ENCODE peak calls at places on chromosomes 1 and 21, in five cellular contexts. R is mucosa of descending colon; O is aorta; G is small intestine; I is CD8-positive, alpha-beta memory T cell. M is an unnamed sample. For H3K4me1, the result is how much of the 10 kb centered on the place peaks cover.

GRCh38 chr1:181392613-181393170 is 90.6 kb upstream of the CACNA1E start:
- DNase-seq in O (no peak), I (no peak), R (no peak), G (no peak), M (no peak)

GRCh38 chr1:12376236-12377064 is 146.6 kb downstream of the VPS13D start:
- DNase-seq in I (no peak), G (peak), O (no peak), R (no peak), M (no peak)

GRCh38 chr1:208058212-208059155 is 147.6 kb upstream of the CD34 start:
- DNase-seq in G (no peak), O (no peak), I (no peak), R (no peak), M (no peak)

GRCh38 chr1:116350097-116350645 is 22.9 kb upstream of the ATP1A1 start:
- DNase-seq in I (no peak), G (no peak), O (no peak), R (no peak), M (no peak)

GRCh38 chr1:78032964-78033796 is 12.6 kb upstream of the GIPC2 start:
- DNase-seq in R (no peak), G (no peak), I (no peak), O (no peak), M (no peak)

GRCh38 chr21:31282095-31282709 is 61.9 kb downstream of the TIAM1 start:
- DNase-seq in R (no peak), G (peak), I (no peak), O (no peak), M (no peak)

GRCh38 chr1:204621391-204621790 is 64.1 kb downstream of the LRRN2 start:
- DNase-seq in I (no peak), O (no peak), R (no peak), G (no peak), M (no peak)

GRCh38 chr1:81920245-81920740 is 119.6 kb downstream of the ADGRL2 start:
- DNase-seq in I (no peak), R (no peak), O (no peak), G (no peak), M (no peak)

GRCh38 chr1:36352910-36353878 is 29.7 kb upstream of the EVA1B start:
- DNase-seq in G (no peak), R (no peak), I (no peak), O (no peak), M (peak)

GRCh38 chr21:38273745-38274544 is 17.2 kb downstream of the KCNJ15 start:
- DNase-seq in O (no peak), I (no peak), G (no peak), R (no peak), M (no peak)

GRCh38 chr1:21291964-21292363 is 1.7 kb upstream of the ECE1 start:
- DNase-seq in O (no peak), R (no peak), G (no peak), I (no peak), M (no peak)

GRCh38 chr1:85327759-85328158 is 51.3 kb upstream of the BCL10 start:
- DNase-seq in I (no peak), G (no peak), O (no peak), R (no peak), M (no peak)

GRCh38 chr1:228508253-228508652 is 21.1 kb downstream of the RNF187 start:
- DNase-seq in G (no peak), O (no peak), I (no peak), R (no peak), M (no peak)

GRCh38 chr1:154420172-154420571 is 15.0 kb downstream of the IL6R start:
- DNase-seq in I (no peak), G (peak), R (peak), O (peak), M (peak)

GRCh38 chr1:25482211-25482610 is 51.5 kb downstream of the MACO1 start:
- DNase-seq in G (no peak), O (no peak), R (no peak), I (no peak), M (no peak)
- H3K4me1 ChIP-seq in G (under half), O (under half), R (under half), I (under half), M (under half)

GRCh38 chr1:243885806-243886205 is 35.8 kb upstream of the AKT3 start:
- DNase-seq in I (no peak), R (no peak), G (no peak), O (no peak), M (no peak)

GRCh38 chr1:243884603-243885002 is 34.6 kb upstream of the AKT3 start:
- DNase-seq in R (no peak), G (no peak), O (no peak), I (no peak), M (no peak)

GRCh38 chr1:243882276-243882675 is 32.2 kb upstream of the AKT3 start:
- DNase-seq in R (no peak), I (no peak), G (no peak), O (no peak), M (no peak)

DNA sequence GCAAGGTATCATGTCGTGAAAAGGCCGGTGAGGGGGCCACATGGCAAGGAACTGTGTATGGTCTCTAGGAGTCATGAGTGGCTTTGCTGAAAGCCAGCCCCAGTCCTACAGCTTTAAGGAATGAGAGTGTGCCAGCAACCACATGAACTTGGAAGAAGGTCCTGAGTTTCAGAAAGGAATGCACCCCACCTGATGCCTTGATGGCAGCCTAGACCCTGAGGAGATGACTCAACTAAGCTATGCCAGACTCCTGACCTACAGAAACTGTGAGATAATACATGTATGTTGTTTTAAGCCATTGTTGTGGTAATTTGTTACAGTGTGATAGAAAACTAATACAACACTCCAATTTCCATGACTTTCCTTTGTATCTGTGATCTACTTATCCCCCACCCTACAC is 33.5 kb upstream of the AKT3 start:
- DNase-seq in I (no peak), G (no peak), O (no peak), R (no peak), M (no peak)
- H3K4me1 ChIP-seq in I (under half), G (under half), O (under half), R (under half), M (under half)

DNA sequence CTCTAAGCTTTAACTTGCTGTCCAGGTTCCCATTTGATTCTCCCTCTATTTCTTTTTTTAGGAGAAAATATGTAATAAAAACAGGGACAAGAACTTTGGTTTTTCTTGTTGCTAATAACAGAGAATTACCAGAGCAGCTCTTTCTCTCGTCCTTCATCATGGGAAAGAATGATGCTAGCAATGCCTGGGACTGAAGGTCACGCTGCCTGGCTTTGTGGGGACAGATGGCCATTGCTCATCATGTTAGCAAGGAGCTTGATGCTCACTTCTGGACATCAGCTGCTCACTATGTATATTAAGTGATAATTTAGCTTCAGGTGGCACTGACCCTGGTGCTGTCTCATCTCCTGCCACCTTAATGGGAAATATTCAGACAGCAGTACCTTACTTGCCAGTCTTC is 77.4 kb upstream of the AKT3 start:
- DNase-seq in R (no peak), G (no peak), O (no peak), I (no peak), M (no peak)
- H3K4me1 ChIP-seq in R (under half), G (under half), O (under half), I (under half), M (under half)

DNA sequence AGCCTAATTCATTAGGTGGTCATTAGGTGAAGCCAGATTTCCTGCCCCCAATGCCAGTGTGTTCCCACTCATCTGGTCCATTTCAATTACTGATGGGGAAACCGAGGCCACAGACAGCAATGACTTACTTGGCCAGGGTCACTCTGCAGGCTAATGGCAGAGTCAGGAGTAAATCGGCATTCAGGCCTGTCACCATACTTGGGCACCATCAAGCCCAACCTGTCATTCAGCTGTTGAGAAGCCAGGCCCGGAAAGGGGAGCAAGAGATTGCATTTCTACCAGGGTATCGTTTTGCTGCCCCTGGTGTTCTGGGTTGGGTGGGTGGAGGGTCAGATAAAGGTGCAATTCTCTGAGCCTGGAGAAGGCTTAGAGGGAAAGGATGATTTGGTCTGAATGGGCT is 8.0 kb upstream of the TMEM61 start:
- DNase-seq in I (no peak), R (no peak), G (no peak), O (no peak), M (no peak)
- H3K4me1 ChIP-seq in I (under half), R (under half), G (under half), O (under half), M (under half)

DNA sequence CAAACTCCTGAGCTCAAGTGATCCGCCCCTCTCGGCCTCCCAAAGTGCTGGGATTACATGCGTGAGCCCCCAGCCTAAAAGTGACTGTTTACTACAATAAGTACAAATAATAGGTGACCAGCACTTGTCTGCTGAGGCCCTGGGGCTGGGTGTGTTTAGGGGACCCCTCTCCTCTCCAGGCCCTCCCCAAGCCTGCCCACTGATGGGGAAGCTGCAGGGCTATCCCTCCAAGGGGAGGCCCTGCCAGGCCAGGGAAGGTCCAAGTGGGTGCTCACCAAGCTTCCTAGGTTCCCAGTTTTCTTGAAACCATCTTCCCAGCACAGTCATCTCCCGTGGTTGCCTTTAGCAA is 60.7 kb downstream of the H3-3A start:
- DNase-seq in I (no peak), G (no peak), R (no peak), O (peak), M (peak)
- H3K4me1 ChIP-seq in I (under half), G (under half), R (under half), O (under half), M (under half)

GRCh38 chr1:151831256-151831591 is 378 bp downstream of the RORC start:
- DNase-seq in O (no peak), G (no peak), I (no peak), R (no peak), M (no peak)

GRCh38 chr1:151828931-151829330 is 2.7 kb downstream of the RORC start:
- DNase-seq in R (no peak), G (no peak), I (no peak), O (no peak), M (no peak)

GRCh38 chr1:151827853-151828252 is 3.7 kb downstream of the RORC start:
- DNase-seq in I (no peak), G (no peak), O (no peak), R (no peak), M (no peak)

GRCh38 chr1:151830055-151830454 is 1.5 kb downstream of the RORC start:
- DNase-seq in I (no peak), R (no peak), O (no peak), G (no peak), M (no peak)

GRCh38 chr1:151829352-151830046 is 2.1 kb downstream of the RORC start:
- DNase-seq in O (no peak), G (no peak), R (no peak), I (no peak), M (no peak)
- H3K4me1 ChIP-seq in O (under half), G (under half), R (under half), I (half or more), M (under half)

GRCh38 chr1:92972413-92973129 is 11.3 kb upstream of the DIPK1A start:
- DNase-seq in G (no peak), O (no peak), R (no peak), I (no peak), M (no peak)

GRCh38 chr1:92969517-92969916 is 8.3 kb upstream of the DIPK1A start:
- DNase-seq in R (no peak), I (no peak), G (no peak), O (no peak), M (no peak)

GRCh38 chr1:92968138-92969032 is 7.1 kb upstream of the DIPK1A start:
- DNase-seq in R (no peak), I (peak), G (peak), O (no peak), M (no peak)

GRCh38 chr1:92973203-92973907 is 12.1 kb upstream of the DIPK1A start:
- DNase-seq in I (no peak), O (no peak), R (no peak), G (no peak), M (no peak)

DNA sequence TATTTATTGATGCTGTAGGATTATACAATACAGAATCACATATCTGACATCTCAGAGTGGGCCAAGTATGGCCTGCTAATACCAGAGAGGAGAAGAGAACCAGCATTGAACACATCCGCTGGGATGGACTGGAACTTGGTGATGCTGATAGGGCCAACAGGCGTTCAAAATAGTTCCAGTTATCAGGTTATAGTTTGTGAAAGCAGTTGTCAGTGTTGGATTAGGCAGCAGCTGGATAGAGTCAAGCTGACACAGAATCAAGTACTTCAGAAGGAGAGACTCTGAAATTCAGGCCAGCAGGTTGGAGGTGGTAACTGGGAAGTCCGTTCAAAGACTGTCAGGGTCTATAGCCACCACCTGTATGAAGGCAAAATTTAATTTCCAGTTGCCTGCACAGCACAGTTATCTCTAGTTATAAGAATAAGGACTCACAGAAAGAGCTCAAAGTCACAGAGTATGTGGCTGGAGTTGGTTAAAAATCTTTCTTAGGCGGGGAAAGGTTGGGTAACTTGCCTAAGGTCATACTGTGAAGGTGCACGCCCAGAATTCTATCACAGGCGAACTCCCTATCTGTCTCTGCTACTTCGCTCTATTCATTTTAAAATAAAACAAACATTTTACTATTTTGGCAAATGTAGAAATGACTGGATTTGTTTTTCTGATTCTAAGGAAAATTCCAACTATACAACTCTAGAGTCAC is 9.9 kb upstream of the DIPK1A start:
- DNase-seq in I (no peak), R (no peak), O (no peak), G (no peak), M (no peak)
- H3K4me1 ChIP-seq in I (under half), R (under half), O (under half), G (under half), M (under half)

GRCh38 chr1:220810963-220811362 is 24.2 kb downstream of the MTARC1 start:
- DNase-seq in G (no peak), R (no peak), O (no peak), I (no peak), M (no peak)

GRCh38 chr1:220810179-220810653 is 23.5 kb downstream of the MTARC1 start:
- DNase-seq in R (peak), I (peak), G (no peak), O (peak), M (peak)

GRCh38 chr1:220812308-220812707 is 25.6 kb downstream of the MTARC1 start:
- DNase-seq in I (no peak), G (no peak), O (no peak), R (no peak), M (no peak)

GRCh38 chr1:220813013-220813412 is 26.3 kb downstream of the MTARC1 start:
- DNase-seq in R (no peak), G (no peak), O (no peak), I (no peak), M (no peak)

DNA sequence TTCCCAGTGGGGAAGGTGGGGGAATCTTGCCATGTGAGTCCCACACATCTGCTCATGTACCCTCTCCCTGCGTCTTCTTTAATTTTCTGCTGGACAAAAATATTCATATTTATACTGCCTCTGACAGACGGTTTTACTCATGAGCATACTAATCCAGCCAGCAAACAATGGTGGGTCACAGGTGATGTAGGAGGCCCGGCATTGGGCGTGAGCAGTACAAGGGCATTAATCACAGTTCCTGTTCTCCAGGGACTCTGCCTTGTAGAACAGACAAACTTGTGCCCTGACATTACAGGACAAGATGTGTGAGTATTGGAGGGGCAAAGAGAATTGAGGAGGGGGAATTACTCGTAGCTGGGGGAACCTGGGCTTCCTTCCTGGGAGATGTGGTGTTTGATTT is 25.0 kb downstream of the MTARC1 start:
- DNase-seq in G (no peak), O (no peak), R (no peak), I (no peak), M (no peak)
- H3K4me1 ChIP-seq in G (under half), O (under half), R (under half), I (under half), M (under half)

M was measured in spleen.